ENCODE peak calls at places on chromosomes 1 and 21, in four cellular contexts. One of them, this sample, is unnamed.

GRCh38 chr1:240808381-240808780 is 196.4 kb upstream of the GREM2 start:
- DNase-seq in cardiac fibroblast: no peak
- DNase-seq in pancreas: no peak
- DNase-seq in AG04450: no peak
- DNase-seq in this sample: no peak

GRCh38 chr1:157136133-157136532 is 2.1 kb downstream of the ETV3 start:
- DNase-seq in AG04450: no peak
- DNase-seq in pancreas: no peak
- DNase-seq in cardiac fibroblast: no peak
- DNase-seq in this sample: no peak

GRCh38 chr1:119790481-119791198 is 20.6 kb downstream of the REG4 start:
- DNase-seq in AG04450: no peak
- DNase-seq in cardiac fibroblast: no peak
- DNase-seq in pancreas: no peak
- DNase-seq in this sample: no peak

GRCh38 chr1:114093624-114094302 is 59.9 kb downstream of the SYT6 start:
- DNase-seq in pancreas: no peak
- DNase-seq in cardiac fibroblast: peak; percentile 27
- DNase-seq in AG04450: no peak
- DNase-seq in this sample: peak; percentile 9

GRCh38 chr1:114310771-114311251 is 157.1 kb upstream of the SYT6 start:
- DNase-seq in AG04450: no peak
- DNase-seq in cardiac fibroblast: peak; percentile 80
- DNase-seq in pancreas: no peak
- DNase-seq in this sample: no peak

GRCh38 chr1:91171906-91172305 is 150.1 kb upstream of the ZNF644 start:
- DNase-seq in AG04450: no peak
- DNase-seq in pancreas: no peak
- DNase-seq in cardiac fibroblast: no peak
- DNase-seq in this sample: no peak

GRCh38 chr1:162193201-162193600 is 123.7 kb downstream of the NOS1AP start:
- DNase-seq in AG04450: no peak
- DNase-seq in cardiac fibroblast: no peak
- DNase-seq in pancreas: no peak
- DNase-seq in this sample: no peak

GRCh38 chr1:92419642-92420041 is 67.1 kb downstream of the GFI1 start:
- DNase-seq in AG04450: no peak
- DNase-seq in pancreas: no peak
- DNase-seq in cardiac fibroblast: no peak
- DNase-seq in this sample: no peak

GRCh38 chr1:194466706-194467105 is 1280.3 kb upstream of the B3GALT2 start:
- DNase-seq in pancreas: no peak
- DNase-seq in cardiac fibroblast: no peak
- DNase-seq in AG04450: no peak
- DNase-seq in this sample: no peak

GRCh38 chr1:160293020-160293968 is 8.4 kb upstream of the PEX19 start:
- DNase-seq in cardiac fibroblast: no peak
- DNase-seq in pancreas: no peak
- DNase-seq in AG04450: no peak
- DNase-seq in this sample: no peak

GRCh38 chr1:32239790-32240139 is 7.3 kb upstream of the FAM167B start:
- DNase-seq in cardiac fibroblast: no peak
- DNase-seq in AG04450: no peak
- DNase-seq in pancreas: peak; percentile 43
- DNase-seq in this sample: no peak

GRCh38 chr1:32239335-32239734 is 7.7 kb upstream of the FAM167B start:
- DNase-seq in pancreas: no peak
- DNase-seq in AG04450: no peak
- DNase-seq in cardiac fibroblast: no peak
- DNase-seq in this sample: no peak

GRCh38 chr1:32241011-32241763 is 5.8 kb upstream of the FAM167B start:
- DNase-seq in AG04450: no peak
- DNase-seq in pancreas: peak; percentile 83
- DNase-seq in cardiac fibroblast: peak; percentile 47
- DNase-seq in this sample: no peak

GRCh38 chr1:32242341-32242851 is 4.6 kb upstream of the FAM167B start:
- DNase-seq in AG04450: no peak
- DNase-seq in cardiac fibroblast: peak; percentile 32
- DNase-seq in pancreas: no peak
- DNase-seq in this sample: no peak

GRCh38 chr1:32240140-32240951 is 6.7 kb upstream of the FAM167B start:
- DNase-seq in cardiac fibroblast: peak; percentile 34
- DNase-seq in pancreas: peak; percentile 91
- DNase-seq in AG04450: no peak
- DNase-seq in this sample: no peak
- TF ChIP-seq CTCF in cardiac fibroblast: peak; percentile 17
- TF ChIP-seq CTCF in pancreas: no peak
- TF ChIP-seq CTCF in AG04450: peak; percentile 27
- TF ChIP-seq CTCF in this sample: peak; percentile 15

GRCh38 chr1:17565551-17565971 is 26.1 kb downstream of the ARHGEF10L start:
- DNase-seq in pancreas: no peak
- DNase-seq in AG04450: no peak
- DNase-seq in cardiac fibroblast: no peak
- DNase-seq in this sample: no peak
- H3K4me3 ChIP-seq in pancreas: no peak overlapping the region
- H3K4me3 ChIP-seq in AG04450: no peak overlapping the region
- H3K4me3 ChIP-seq in cardiac fibroblast: no peak overlapping the region
- H3K4me3 ChIP-seq in this sample: no peak overlapping the region

DNA sequence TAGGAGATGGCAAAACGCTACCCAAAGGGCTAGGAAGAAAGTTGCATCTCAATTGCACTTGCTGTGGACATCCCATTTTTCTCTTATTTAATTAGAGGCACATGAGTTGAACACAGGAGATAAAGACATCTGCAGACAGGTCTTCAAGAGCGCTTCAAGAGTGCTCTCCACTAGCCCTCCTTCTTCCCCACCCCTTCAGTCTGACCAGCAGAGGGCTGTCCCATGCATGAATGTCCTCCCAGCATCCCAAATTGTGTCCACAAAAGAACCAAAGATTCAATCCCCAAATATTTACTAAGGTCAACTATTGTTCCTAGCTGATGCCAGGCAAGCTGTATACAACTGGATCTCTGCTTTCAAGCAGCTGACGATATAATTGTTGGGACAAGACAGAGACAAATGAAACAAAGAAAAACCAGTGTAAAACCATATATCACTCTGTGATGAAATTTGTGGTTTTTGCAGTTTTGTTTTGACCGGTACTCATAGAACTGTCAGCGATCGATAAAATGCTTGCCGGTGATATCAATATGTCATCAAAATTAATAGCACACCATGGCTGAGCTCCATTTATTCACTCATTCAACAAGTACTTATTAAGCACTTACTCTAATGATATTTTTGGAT is 174.2 kb downstream of the TNR start:
- DNase-seq in AG04450: no peak
- DNase-seq in cardiac fibroblast: no peak
- DNase-seq in pancreas: no peak
- DNase-seq in this sample: no peak
- TF ChIP-seq CTCF in AG04450: no peak
- TF ChIP-seq CTCF in cardiac fibroblast: no peak
- TF ChIP-seq CTCF in pancreas: no peak
- TF ChIP-seq CTCF in this sample: no peak

GRCh38 chr1:37475380-37476086 is 1.2 kb downstream of the ZC3H12A start:
- DNase-seq in AG04450: no peak
- DNase-seq in cardiac fibroblast: peak; percentile 29
- DNase-seq in pancreas: peak; percentile 38
- DNase-seq in this sample: no peak

GRCh38 chr1:37476087-37476452 is 1.7 kb downstream of the ZC3H12A start:
- DNase-seq in AG04450: no peak
- DNase-seq in cardiac fibroblast: no peak
- DNase-seq in pancreas: no peak
- DNase-seq in this sample: no peak

GRCh38 chr1:37474051-37474696 is at the start of gene ZC3H12A:
- DNase-seq in cardiac fibroblast: peak; percentile 89
- DNase-seq in pancreas: peak; percentile 94
- DNase-seq in AG04450: peak; percentile 55
- DNase-seq in this sample: no peak

GRCh38 chr1:37473431-37474050 is 839 bp upstream of the ZC3H12A start:
- DNase-seq in AG04450: no peak
- DNase-seq in cardiac fibroblast: peak; percentile 61
- DNase-seq in pancreas: no peak
- DNase-seq in this sample: no peak

GRCh38 chr1:37474697-37475379 is 458 bp downstream of the ZC3H12A start:
- DNase-seq in AG04450: no peak
- DNase-seq in cardiac fibroblast: peak; percentile 40
- DNase-seq in pancreas: no peak
- DNase-seq in this sample: no peak
- H3K4me3 ChIP-seq in AG04450: peak overlapping the region; percentile 89
- H3K4me3 ChIP-seq in cardiac fibroblast: peak overlapping the region; percentile 74
- H3K4me3 ChIP-seq in pancreas: peak overlapping the region; percentile 79
- H3K4me3 ChIP-seq in this sample: peak overlapping the region; percentile 71

DNA sequence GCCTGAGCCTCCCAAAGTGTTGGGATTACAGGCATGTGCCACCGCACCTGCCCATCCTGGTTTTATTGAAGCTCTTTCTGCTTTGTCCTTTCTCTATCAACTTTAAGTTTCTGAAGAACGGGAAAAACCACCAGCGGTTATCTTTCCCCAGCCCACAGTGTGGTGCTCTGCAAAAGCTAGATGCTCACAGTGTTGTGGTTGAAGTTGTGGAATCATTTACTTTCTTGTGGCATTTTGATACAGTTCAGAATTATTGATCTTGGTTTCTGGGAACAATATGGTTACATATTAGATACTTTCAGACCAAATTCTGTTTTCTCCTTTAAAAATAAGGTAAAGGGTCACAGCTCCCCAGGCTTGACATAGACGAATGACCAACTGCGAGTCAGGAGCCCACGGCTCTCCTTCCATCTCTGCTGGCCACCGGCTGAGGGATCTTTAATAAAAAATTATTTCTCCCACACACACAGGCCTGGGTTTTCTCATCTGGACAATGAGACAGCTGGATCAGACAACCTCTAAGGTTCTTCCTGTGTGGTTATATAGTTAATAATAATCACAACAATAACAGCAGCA is 385.3 kb downstream of the SETD4 start:
- DNase-seq in AG04450: no peak
- DNase-seq in cardiac fibroblast: peak; percentile 37
- DNase-seq in pancreas: no peak
- DNase-seq in this sample: no peak
- TF ChIP-seq CTCF in AG04450: peak; percentile 10
- TF ChIP-seq CTCF in cardiac fibroblast: no peak
- TF ChIP-seq CTCF in pancreas: no peak
- TF ChIP-seq CTCF in this sample: no peak

GRCh38 chr21:45982256-45982757 is 737 bp downstream of the COL6A1 start:
- DNase-seq in cardiac fibroblast: no peak
- DNase-seq in pancreas: no peak
- DNase-seq in AG04450: no peak
- DNase-seq in this sample: no peak
- H3K4me3 ChIP-seq in cardiac fibroblast: peak overlapping the region; percentile 87
- H3K4me3 ChIP-seq in pancreas: peak overlapping the region; percentile 72
- H3K4me3 ChIP-seq in AG04450: peak overlapping the region; percentile 98
- H3K4me3 ChIP-seq in this sample: peak overlapping the region; percentile 78

GRCh38 chr1:223628858-223629257 is 36.6 kb downstream of the CAPN8 start:
- DNase-seq in AG04450: no peak
- DNase-seq in cardiac fibroblast: no peak
- DNase-seq in pancreas: no peak
- DNase-seq in this sample: no peak
- TF ChIP-seq CTCF in AG04450: no peak
- TF ChIP-seq CTCF in cardiac fibroblast: no peak
- TF ChIP-seq CTCF in pancreas: no peak
- TF ChIP-seq CTCF in this sample: no peak

This sample was measured in epithelial cell of proximal tubule.